ENCODE peak calls at places on chromosomes 2 and 18, in five cellular contexts. B, I, N, P and M are unnamed samples.

GRCh38 chr18:58400337-58400885 is 228.5 kb downstream of the ALPK2 start:
- DNase-seq in P (no peak), N (no peak), I (no peak), B (no peak), M (no peak)

GRCh38 chr2:174749793-174750192 is 14.5 kb downstream of the CHRNA1 start:
- DNase-seq in P (no peak), B (no peak), N (no peak), I (no peak), M (no peak)

GRCh38 chr2:137467246-137467862 is 496.9 kb upstream of the HNMT start:
- DNase-seq in B (peak; percentile 27), P (no peak), I (peak; percentile 3), N (no peak), M (no peak)

GRCh38 chr2:118865106-118865505 is 17.7 kb upstream of the EN1 start:
- DNase-seq in I (peak; percentile 34), B (no peak), N (no peak), P (no peak), M (no peak)

GRCh38 chr2:147543056-147543455 is 301.8 kb upstream of the ACVR2A start:
- DNase-seq in N (no peak), B (no peak), P (no peak), I (no peak), M (no peak)

GRCh38 chr18:3304832-3305231 is 42.9 kb downstream of the MYL12B start:
- DNase-seq in P (no peak), I (no peak), B (no peak), N (no peak), M (no peak)

GRCh38 chr2:75707901-75708300 is 2.8 kb downstream of the GCFC2 start:
- DNase-seq in I (no peak), P (no peak), B (no peak), N (no peak), M (no peak)

GRCh38 chr18:58512161-58512581 is 116.7 kb downstream of the ALPK2 start:
- DNase-seq in P (no peak), N (no peak), I (no peak), B (no peak), M (no peak)

GRCh38 chr2:139556789-139557188 is 776.6 kb upstream of the NXPH2 start:
- DNase-seq in B (no peak), P (no peak), N (no peak), I (no peak), M (no peak)

GRCh38 chr2:42900226-42900744 is 107.9 kb upstream of the HAAO start:
- DNase-seq in I (no peak), N (no peak), P (no peak), B (no peak), M (no peak)

GRCh38 chr2:171729952-171730317 is 42.7 kb downstream of the DYNC1I2 start:
- DNase-seq in B (no peak), P (no peak), N (no peak), I (no peak), M (no peak)

GRCh38 chr2:168165418-168165817 is 82.0 kb downstream of the STK39 start:
- DNase-seq in I (no peak), N (no peak), P (no peak), B (no peak), M (no peak)

GRCh38 chr18:6266212-6266611 is 148.5 kb downstream of the L3MBTL4 start:
- DNase-seq in I (no peak), N (no peak), P (no peak), B (no peak), M (no peak)

GRCh38 chr2:197339496-197340220 is 29.1 kb upstream of the ANKRD44 start:
- DNase-seq in B (no peak), P (no peak), N (no peak), I (no peak), M (no peak)

GRCh38 chr2:144671695-144672094 is 151.8 kb upstream of the ZEB2 start:
- DNase-seq in N (no peak), B (no peak), I (no peak), P (no peak), M (no peak)

GRCh38 chr18:48230459-48231113 is 178.6 kb downstream of the ZBTB7C start:
- DNase-seq in N (no peak), B (peak; percentile 38), P (peak; percentile 38), I (peak; percentile 63), M (peak; percentile 52)

GRCh38 chr2:72719416-72719815 is 106.4 kb downstream of the EXOC6B start:
- DNase-seq in B (no peak), P (no peak), I (no peak), N (no peak), M (no peak)

GRCh38 chr18:39188278-39188677 is 1622.7 kb upstream of the CELF4 start:
- DNase-seq in P (no peak), N (no peak), I (no peak), B (no peak), M (no peak)

GRCh38 chr2:168635065-168635577 is 167.3 kb upstream of the NOSTRIN start:
- DNase-seq in P (no peak), B (peak; percentile 33), N (peak; percentile 56), I (peak; percentile 64), M (peak; percentile 45)

GRCh38 chr2:160409480-160409879 is 84.1 kb downstream of the RBMS1 start:
- DNase-seq in B (no peak), P (no peak), I (no peak), N (no peak), M (no peak)

GRCh38 chr18:75211721-75212625 is 1.4 kb downstream of the TSHZ1 start:
- DNase-seq in I (peak; percentile 74), B (peak; percentile 36), P (no peak), N (peak; percentile 43), M (no peak)

GRCh38 chr18:75209952-75210261 is 690 bp upstream of the TSHZ1 start:
- DNase-seq in P (no peak), N (no peak), I (no peak), B (no peak), M (no peak)

GRCh38 chr18:75211002-75211621 is 515 bp downstream of the TSHZ1 start:
- DNase-seq in I (no peak), P (no peak), N (no peak), B (no peak), M (no peak)

GRCh38 chr18:75209129-75209951 is at the start of gene PTGR3:
- DNase-seq in N (peak; percentile 87), P (peak; percentile 65), I (peak; percentile 89), B (peak; percentile 82), M (peak; percentile 78)

GRCh38 chr18:75210274-75211001 is at the start of gene TSHZ1:
- DNase-seq in N (peak; percentile 61), P (no peak), I (peak; percentile 67), B (peak; percentile 73), M (peak; percentile 51)
- TF ChIP-seq POLR2A in N (peak; percentile 72), P (peak; percentile 57), I (no peak), B (peak; percentile 83), M (no peak)

GRCh38 chr2:163580757-163581156 is 155.1 kb downstream of the FIGN start:
- DNase-seq in B (no peak), I (no peak), N (no peak), P (no peak), M (no peak)
- TF ChIP-seq POLR2A in B (no peak), I (no peak), N (no peak), P (no peak), M (no peak)

DNA sequence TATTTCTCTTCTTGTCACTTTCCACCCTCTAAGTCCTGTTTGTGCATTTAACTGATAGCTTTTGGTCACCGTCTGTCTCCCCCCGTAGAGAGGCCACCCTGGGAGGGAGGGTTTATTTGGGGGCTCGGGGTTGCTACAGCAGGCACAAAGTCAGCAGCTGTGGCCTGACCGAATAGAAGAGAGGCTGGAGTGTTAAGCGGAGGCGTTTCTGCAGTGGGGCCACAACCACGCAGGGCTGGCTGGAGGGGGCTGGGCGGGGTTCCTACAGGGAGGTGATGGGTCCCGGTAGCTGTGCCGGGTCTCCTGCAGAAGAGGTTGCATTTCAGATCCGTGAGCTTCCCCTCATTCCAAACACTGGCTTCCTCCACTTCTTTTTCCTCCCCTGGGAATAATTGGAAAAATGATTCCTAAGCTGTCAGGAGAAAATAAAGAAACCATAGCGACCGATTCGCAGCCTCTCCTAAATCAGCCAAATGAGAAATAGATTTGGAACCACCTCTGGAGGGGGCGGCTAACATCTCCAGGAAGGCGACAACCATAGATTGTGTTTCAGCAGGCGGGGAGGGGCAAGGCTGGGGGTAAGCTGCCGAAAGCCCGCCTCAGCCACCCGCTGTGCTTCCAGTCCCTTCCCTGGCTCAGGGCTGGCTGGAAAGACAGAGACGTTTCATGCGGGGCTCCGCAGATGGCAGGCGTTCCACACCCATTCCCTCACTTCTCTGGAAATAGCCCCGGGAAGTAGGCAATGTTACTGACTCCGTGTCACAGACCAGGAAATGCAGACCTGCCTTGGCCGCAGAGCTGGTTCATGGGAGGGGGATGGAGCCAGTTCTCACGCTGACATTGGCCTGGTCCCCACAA is 85.6 kb upstream of the TAF1B start:
- DNase-seq in B (no peak), I (peak; percentile 35), N (no peak), P (no peak), M (no peak)
- TF ChIP-seq POLR2A in B (no peak), I (no peak), N (no peak), P (no peak), M (no peak)

GRCh38 chr2:191846787-191847620 is at the start of gene CAVIN2:
- DNase-seq in N (peak; percentile 56), I (peak; percentile 77), B (peak; percentile 58), P (no peak), M (peak; percentile 70)
- TF ChIP-seq POLR2A in N (no peak), I (peak; percentile 36), B (peak; percentile 50), P (no peak), M (no peak)